ENCODE peak calls at places on chromosomes 7 and 10, in eight cellular contexts. One of them, this sample, is unnamed.
A peak's percentile ranks its signal among the peaks of the same experiment; 100 is the strongest.

GRCh38 chr10:78829570-78829969 is 239.2 kb upstream of the ZMIZ1 start:
- DNase-seq in SJCRH30: no peak
- DNase-seq in IMR-90: peak; percentile 66
- DNase-seq in Peyer's patch: no peak
- DNase-seq in Caco-2: no peak
- DNase-seq in RWPE2: no peak
- DNase-seq in hepatocyte: no peak
- DNase-seq in naive thymus-derived CD4-positive, alpha-beta T cell: no peak
- DNase-seq in this sample: no peak

GRCh38 chr7:121563177-121563576 is 167.1 kb upstream of the FAM3C start:
- DNase-seq in SJCRH30: no peak
- DNase-seq in IMR-90: no peak
- DNase-seq in Peyer's patch: no peak
- DNase-seq in Caco-2: no peak
- DNase-seq in RWPE2: no peak
- DNase-seq in hepatocyte: no peak
- DNase-seq in naive thymus-derived CD4-positive, alpha-beta T cell: no peak
- DNase-seq in this sample: no peak

GRCh38 chr7:22610258-22610657 is 110.3 kb upstream of the STEAP1B start:
- DNase-seq in SJCRH30: no peak
- DNase-seq in IMR-90: no peak
- DNase-seq in Peyer's patch: no peak
- DNase-seq in Caco-2: no peak
- DNase-seq in RWPE2: no peak
- DNase-seq in hepatocyte: no peak
- DNase-seq in naive thymus-derived CD4-positive, alpha-beta T cell: no peak
- DNase-seq in this sample: no peak

GRCh38 chr7:29434405-29434804 is 129.2 kb upstream of the PRR15 start:
- DNase-seq in SJCRH30: no peak
- DNase-seq in IMR-90: no peak
- DNase-seq in Peyer's patch: no peak
- DNase-seq in Caco-2: no peak
- DNase-seq in RWPE2: no peak
- DNase-seq in hepatocyte: no peak
- DNase-seq in naive thymus-derived CD4-positive, alpha-beta T cell: no peak
- DNase-seq in this sample: no peak

GRCh38 chr10:133242611-133243356 is 5.1 kb downstream of the VENTX start:
- DNase-seq in SJCRH30: no peak
- DNase-seq in IMR-90: peak; percentile 56
- DNase-seq in Peyer's patch: no peak
- DNase-seq in Caco-2: no peak
- DNase-seq in RWPE2: no peak
- DNase-seq in hepatocyte: no peak
- DNase-seq in naive thymus-derived CD4-positive, alpha-beta T cell: no peak
- DNase-seq in this sample: no peak

GRCh38 chr10:43407148-43407575 is 1.8 kb downstream of the HNRNPF start:
- DNase-seq in SJCRH30: peak; percentile 17
- DNase-seq in IMR-90: peak; percentile 36
- DNase-seq in Peyer's patch: peak; percentile 75
- DNase-seq in Caco-2: peak; percentile 67
- DNase-seq in RWPE2: no peak
- DNase-seq in hepatocyte: peak; percentile 80
- DNase-seq in naive thymus-derived CD4-positive, alpha-beta T cell: peak; percentile 73
- DNase-seq in this sample: peak; percentile 85

GRCh38 chr7:128352138-128352537 is 8.4 kb upstream of the RBM28 start:
- DNase-seq in SJCRH30: no peak
- DNase-seq in IMR-90: peak; percentile 10
- DNase-seq in Peyer's patch: no peak
- DNase-seq in Caco-2: no peak
- DNase-seq in RWPE2: peak; percentile 65
- DNase-seq in hepatocyte: peak; percentile 63
- DNase-seq in naive thymus-derived CD4-positive, alpha-beta T cell: peak; percentile 46
- DNase-seq in this sample: peak; percentile 79

GRCh38 chr7:24842449-24843241 is 85.4 kb upstream of the GSDME start:
- DNase-seq in SJCRH30: no peak
- DNase-seq in IMR-90: no peak
- DNase-seq in Peyer's patch: no peak
- DNase-seq in Caco-2: no peak
- DNase-seq in RWPE2: no peak
- DNase-seq in hepatocyte: no peak
- DNase-seq in naive thymus-derived CD4-positive, alpha-beta T cell: no peak
- DNase-seq in this sample: no peak

GRCh38 chr7:90677742-90678439 is 81.8 kb downstream of the CDK14 start:
- DNase-seq in SJCRH30: no peak
- DNase-seq in IMR-90: peak; percentile 34
- DNase-seq in Peyer's patch: no peak
- DNase-seq in Caco-2: no peak
- DNase-seq in RWPE2: no peak
- DNase-seq in hepatocyte: no peak
- DNase-seq in naive thymus-derived CD4-positive, alpha-beta T cell: no peak
- DNase-seq in this sample: no peak

GRCh38 chr10:131972474-131973071 is 9.2 kb downstream of the BNIP3 start:
- DNase-seq in SJCRH30: no peak
- DNase-seq in IMR-90: peak; percentile 36
- DNase-seq in Peyer's patch: peak; percentile 52
- DNase-seq in Caco-2: no peak
- DNase-seq in RWPE2: no peak
- DNase-seq in hepatocyte: no peak
- DNase-seq in naive thymus-derived CD4-positive, alpha-beta T cell: peak; percentile 50
- DNase-seq in this sample: no peak

GRCh38 chr10:132939957-132940790 is 2.2 kb downstream of the CFAP46 start:
- DNase-seq in SJCRH30: peak; percentile 34
- DNase-seq in IMR-90: peak; percentile 47
- DNase-seq in Peyer's patch: no peak
- DNase-seq in Caco-2: peak; percentile 73
- DNase-seq in RWPE2: no peak
- DNase-seq in hepatocyte: peak; percentile 81
- DNase-seq in naive thymus-derived CD4-positive, alpha-beta T cell: peak; percentile 43
- DNase-seq in this sample: peak; percentile 78

GRCh38 chr10:124064676-124065075 is 28.7 kb downstream of the CHST15 start:
- DNase-seq in SJCRH30: no peak
- DNase-seq in IMR-90: no peak
- DNase-seq in Peyer's patch: peak; percentile 66
- DNase-seq in Caco-2: no peak
- DNase-seq in RWPE2: no peak
- DNase-seq in hepatocyte: no peak
- DNase-seq in naive thymus-derived CD4-positive, alpha-beta T cell: no peak
- DNase-seq in this sample: no peak

GRCh38 chr7:103685646-103686418 is 239.8 kb upstream of the SLC26A5 start:
- DNase-seq in SJCRH30: no peak
- DNase-seq in IMR-90: no peak
- DNase-seq in Peyer's patch: no peak
- DNase-seq in Caco-2: no peak
- DNase-seq in RWPE2: no peak
- DNase-seq in hepatocyte: no peak
- DNase-seq in naive thymus-derived CD4-positive, alpha-beta T cell: no peak
- DNase-seq in this sample: no peak

GRCh38 chr10:5553400-5554170 is 28.8 kb downstream of the CALML3 start:
- DNase-seq in SJCRH30: no peak
- DNase-seq in IMR-90: no peak
- DNase-seq in Peyer's patch: no peak
- DNase-seq in Caco-2: peak; percentile 30
- DNase-seq in RWPE2: peak; percentile 24
- DNase-seq in hepatocyte: no peak
- DNase-seq in naive thymus-derived CD4-positive, alpha-beta T cell: no peak
- DNase-seq in this sample: peak; percentile 31

GRCh38 chr7:157466473-157467261 is 129.9 kb downstream of the DNAJB6 start:
- DNase-seq in SJCRH30: no peak
- DNase-seq in IMR-90: no peak
- DNase-seq in Peyer's patch: peak; percentile 18
- DNase-seq in Caco-2: no peak
- DNase-seq in RWPE2: no peak
- DNase-seq in hepatocyte: no peak
- DNase-seq in naive thymus-derived CD4-positive, alpha-beta T cell: no peak
- DNase-seq in this sample: peak; percentile 47

GRCh38 chr10:110535958-110536891 is 31.3 kb upstream of the SMC3 start:
- DNase-seq in SJCRH30: peak; percentile 65
- DNase-seq in IMR-90: peak; percentile 92
- DNase-seq in Peyer's patch: peak; percentile 71
- DNase-seq in Caco-2: no peak
- DNase-seq in RWPE2: no peak
- DNase-seq in hepatocyte: no peak
- DNase-seq in naive thymus-derived CD4-positive, alpha-beta T cell: peak; percentile 70
- DNase-seq in this sample: peak; percentile 80

GRCh38 chr10:10818082-10818481 is 199.6 kb upstream of the CELF2 start:
- DNase-seq in SJCRH30: no peak
- DNase-seq in IMR-90: peak; percentile 66
- DNase-seq in Peyer's patch: no peak
- DNase-seq in Caco-2: no peak
- DNase-seq in RWPE2: no peak
- DNase-seq in hepatocyte: no peak
- DNase-seq in naive thymus-derived CD4-positive, alpha-beta T cell: no peak
- DNase-seq in this sample: no peak

GRCh38 chr7:142698429-142698828 is 50.8 kb upstream of the PRSS1 start:
- DNase-seq in SJCRH30: no peak
- DNase-seq in IMR-90: no peak
- DNase-seq in Peyer's patch: no peak
- DNase-seq in Caco-2: no peak
- DNase-seq in RWPE2: no peak
- DNase-seq in hepatocyte: no peak
- DNase-seq in naive thymus-derived CD4-positive, alpha-beta T cell: no peak
- DNase-seq in this sample: no peak

GRCh38 chr10:114911801-114912479 is 26.1 kb upstream of the TRUB1 start:
- DNase-seq in SJCRH30: no peak
- DNase-seq in IMR-90: no peak
- DNase-seq in Peyer's patch: no peak
- DNase-seq in Caco-2: no peak
- DNase-seq in RWPE2: no peak
- DNase-seq in hepatocyte: no peak
- DNase-seq in naive thymus-derived CD4-positive, alpha-beta T cell: no peak
- DNase-seq in this sample: no peak

GRCh38 chr7:158950914-158951635 is 94.7 kb downstream of the DYNC2I1 start:
- DNase-seq in SJCRH30: no peak
- DNase-seq in IMR-90: peak; percentile 5
- DNase-seq in Peyer's patch: no peak
- DNase-seq in Caco-2: no peak
- DNase-seq in RWPE2: no peak
- DNase-seq in hepatocyte: no peak
- DNase-seq in naive thymus-derived CD4-positive, alpha-beta T cell: no peak
- DNase-seq in this sample: no peak

GRCh38 chr10:117454502-117454901 is 79.3 kb upstream of the PDZD8 start:
- DNase-seq in SJCRH30: no peak
- DNase-seq in IMR-90: no peak
- DNase-seq in Peyer's patch: no peak
- DNase-seq in Caco-2: no peak
- DNase-seq in RWPE2: no peak
- DNase-seq in hepatocyte: no peak
- DNase-seq in naive thymus-derived CD4-positive, alpha-beta T cell: no peak
- DNase-seq in this sample: no peak

GRCh38 chr10:8235253-8236027 is 181.0 kb downstream of the GATA3 start:
- DNase-seq in SJCRH30: no peak
- DNase-seq in IMR-90: no peak
- DNase-seq in Peyer's patch: no peak
- DNase-seq in Caco-2: no peak
- DNase-seq in RWPE2: no peak
- DNase-seq in hepatocyte: no peak
- DNase-seq in naive thymus-derived CD4-positive, alpha-beta T cell: no peak
- DNase-seq in this sample: no peak

GRCh38 chr7:18153183-18153748 is 125.6 kb upstream of the PRPS1L1 start:
- DNase-seq in SJCRH30: peak; percentile 7
- DNase-seq in IMR-90: no peak
- DNase-seq in Peyer's patch: no peak
- DNase-seq in Caco-2: no peak
- DNase-seq in RWPE2: no peak
- DNase-seq in hepatocyte: no peak
- DNase-seq in naive thymus-derived CD4-positive, alpha-beta T cell: no peak
- DNase-seq in this sample: no peak

GRCh38 chr7:5523052-5523711 is 99.5 kb upstream of the TNRC18 start:
- DNase-seq in SJCRH30: peak; percentile 53
- DNase-seq in IMR-90: peak; percentile 54
- DNase-seq in Peyer's patch: no peak
- DNase-seq in Caco-2: peak; percentile 82
- DNase-seq in RWPE2: peak; percentile 71
- DNase-seq in hepatocyte: peak; percentile 53
- DNase-seq in naive thymus-derived CD4-positive, alpha-beta T cell: no peak
- DNase-seq in this sample: no peak

GRCh38 chr7:78073470-78074382 is 275.2 kb downstream of the PHTF2 start:
- DNase-seq in SJCRH30: no peak
- DNase-seq in IMR-90: no peak
- DNase-seq in Peyer's patch: no peak
- DNase-seq in Caco-2: no peak
- DNase-seq in RWPE2: no peak
- DNase-seq in hepatocyte: peak; percentile 17
- DNase-seq in naive thymus-derived CD4-positive, alpha-beta T cell: no peak
- DNase-seq in this sample: no peak

GRCh38 chr10:24272374-24272773 is 63.4 kb downstream of the KIAA1217 start:
- DNase-seq in SJCRH30: no peak
- DNase-seq in IMR-90: no peak
- DNase-seq in Peyer's patch: no peak
- DNase-seq in Caco-2: no peak
- DNase-seq in RWPE2: no peak
- DNase-seq in hepatocyte: no peak
- DNase-seq in naive thymus-derived CD4-positive, alpha-beta T cell: no peak
- DNase-seq in this sample: no peak
- H3K4me1 ChIP-seq in SJCRH30: peaks cover 4% of the 10 kb centered on the region
- H3K4me1 ChIP-seq in IMR-90: no peaks in the 10 kb centered on the region
- H3K4me1 ChIP-seq in Peyer's patch: no peaks in the 10 kb centered on the region
- H3K4me1 ChIP-seq in Caco-2: peaks cover 32% of the 10 kb centered on the region
- H3K4me1 ChIP-seq in RWPE2: peaks cover 2% of the 10 kb centered on the region
- H3K4me1 ChIP-seq in hepatocyte: no peaks in the 10 kb centered on the region
- H3K4me1 ChIP-seq in naive thymus-derived CD4-positive, alpha-beta T cell: no peaks in the 10 kb centered on the region
- H3K4me1 ChIP-seq in this sample: no peaks in the 10 kb centered on the region

GRCh38 chr7:28135760-28136159 is 44.8 kb downstream of the JAZF1 start:
- DNase-seq in SJCRH30: no peak
- DNase-seq in IMR-90: no peak
- DNase-seq in Peyer's patch: no peak
- DNase-seq in Caco-2: no peak
- DNase-seq in RWPE2: no peak
- DNase-seq in hepatocyte: no peak
- DNase-seq in naive thymus-derived CD4-positive, alpha-beta T cell: no peak
- DNase-seq in this sample: no peak
- H3K4me1 ChIP-seq in SJCRH30: no peaks in the 10 kb centered on the region
- H3K4me1 ChIP-seq in IMR-90: peaks cover 10% of the 10 kb centered on the region
- H3K4me1 ChIP-seq in Peyer's patch: no peaks in the 10 kb centered on the region
- H3K4me1 ChIP-seq in Caco-2: no peaks in the 10 kb centered on the region
- H3K4me1 ChIP-seq in RWPE2: no peaks in the 10 kb centered on the region
- H3K4me1 ChIP-seq in hepatocyte: peaks cover 10% of the 10 kb centered on the region
- H3K4me1 ChIP-seq in naive thymus-derived CD4-positive, alpha-beta T cell: no peaks in the 10 kb centered on the region
- H3K4me1 ChIP-seq in this sample: peaks cover 6% of the 10 kb centered on the region

DNA sequence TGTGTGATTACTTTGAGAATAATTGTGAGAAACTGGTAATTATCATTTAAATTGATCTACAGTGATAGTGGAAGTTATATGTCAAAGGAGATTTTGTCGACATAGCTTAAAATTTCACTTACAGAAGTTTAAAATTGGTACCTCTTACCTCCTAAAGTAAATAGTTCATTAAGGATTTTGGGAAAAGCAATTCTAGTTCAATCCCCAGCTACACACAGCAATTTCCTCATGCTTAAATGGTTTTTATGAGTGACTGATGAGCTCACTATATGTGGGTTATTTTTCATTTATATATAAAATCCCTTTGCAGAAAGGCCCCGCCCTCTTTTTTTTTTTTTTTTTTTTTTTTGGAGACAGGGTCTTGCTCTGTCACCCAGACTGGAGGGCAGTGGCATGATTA is 12.7 kb downstream of the KMT2E start:
- DNase-seq in SJCRH30: no peak
- DNase-seq in IMR-90: no peak
- DNase-seq in Peyer's patch: no peak
- DNase-seq in Caco-2: no peak
- DNase-seq in RWPE2: no peak
- DNase-seq in hepatocyte: no peak
- DNase-seq in naive thymus-derived CD4-positive, alpha-beta T cell: no peak
- DNase-seq in this sample: no peak
- H3K4me1 ChIP-seq in SJCRH30: peaks cover 13% of the 10 kb centered on the region
- H3K4me1 ChIP-seq in IMR-90: peaks cover 8% of the 10 kb centered on the region
- H3K4me1 ChIP-seq in Peyer's patch: no peaks in the 10 kb centered on the region
- H3K4me1 ChIP-seq in Caco-2: no peaks in the 10 kb centered on the region
- H3K4me1 ChIP-seq in RWPE2: peaks cover 42% of the 10 kb centered on the region
- H3K4me1 ChIP-seq in hepatocyte: peaks cover 14% of the 10 kb centered on the region
- H3K4me1 ChIP-seq in naive thymus-derived CD4-positive, alpha-beta T cell: peaks cover 61% of the 10 kb centered on the region
- H3K4me1 ChIP-seq in this sample: peaks cover 89% of the 10 kb centered on the region

GRCh38 chr7:117312593-117312992 is 10.3 kb downstream of the WNT2 start:
- DNase-seq in SJCRH30: no peak
- DNase-seq in IMR-90: peak; percentile 13
- DNase-seq in Peyer's patch: no peak
- DNase-seq in Caco-2: no peak
- DNase-seq in RWPE2: no peak
- DNase-seq in hepatocyte: no peak
- DNase-seq in naive thymus-derived CD4-positive, alpha-beta T cell: no peak
- DNase-seq in this sample: no peak
- H3K4me1 ChIP-seq in SJCRH30: no peaks in the 10 kb centered on the region
- H3K4me1 ChIP-seq in IMR-90: peaks cover 2% of the 10 kb centered on the region
- H3K4me1 ChIP-seq in Peyer's patch: no peaks in the 10 kb centered on the region
- H3K4me1 ChIP-seq in Caco-2: no peaks in the 10 kb centered on the region
- H3K4me1 ChIP-seq in RWPE2: no peaks in the 10 kb centered on the region
- H3K4me1 ChIP-seq in hepatocyte: no peaks in the 10 kb centered on the region
- H3K4me1 ChIP-seq in naive thymus-derived CD4-positive, alpha-beta T cell: no peaks in the 10 kb centered on the region
- H3K4me1 ChIP-seq in this sample: no peaks in the 10 kb centered on the region

This sample was measured in upper lobe of right lung.